ENCODE peak calls at places on chromosomes 7 and 10, in four cellular contexts. One of them, this sample, is unnamed.

GRCh38 chr10:20778008-20778757 is 118.9 kb downstream of the NEBL start:
- DNase-seq in HCT116: no peak
- DNase-seq in H54: no peak
- DNase-seq in ovary: no peak
- DNase-seq in this sample: no peak

GRCh38 chr10:28266449-28267224 is 36.2 kb downstream of the MPP7 start:
- DNase-seq in HCT116: no peak
- DNase-seq in ovary: no peak
- DNase-seq in H54: no peak
- DNase-seq in this sample: no peak

GRCh38 chr7:155594163-155594732 is 47.9 kb upstream of the CNPY1 start:
- DNase-seq in ovary: no peak
- DNase-seq in H54: no peak
- DNase-seq in HCT116: no peak
- DNase-seq in this sample: peak

GRCh38 chr7:1169409-1170368 is 9.7 kb upstream of the ZFAND2A start:
- DNase-seq in H54: no peak
- DNase-seq in HCT116: no peak
- DNase-seq in ovary: peak
- DNase-seq in this sample: peak

GRCh38 chr10:50992356-50992866 is 81.9 kb upstream of the PRKG1 start:
- DNase-seq in H54: no peak
- DNase-seq in HCT116: no peak
- DNase-seq in ovary: no peak
- DNase-seq in this sample: no peak

GRCh38 chr10:52314822-52315552 is 906 bp downstream of the DKK1 start:
- DNase-seq in ovary: no peak
- DNase-seq in H54: no peak
- DNase-seq in HCT116: no peak
- DNase-seq in this sample: no peak

GRCh38 chr10:18607979-18608378 is 43.4 kb downstream of the NSUN6 start:
- DNase-seq in HCT116: no peak
- DNase-seq in ovary: no peak
- DNase-seq in H54: no peak
- DNase-seq in this sample: no peak

GRCh38 chr7:333399-333776 is 43.4 kb downstream of the FOXL3 start:
- DNase-seq in H54: no peak
- DNase-seq in HCT116: no peak
- DNase-seq in ovary: no peak
- DNase-seq in this sample: no peak

GRCh38 chr10:44198780-44199097 is 186.2 kb downstream of the CXCL12 start:
- DNase-seq in H54: no peak
- DNase-seq in ovary: no peak
- DNase-seq in HCT116: no peak
- DNase-seq in this sample: no peak

GRCh38 chr10:89022734-89023133 is 32.1 kb downstream of the FAS start:
- DNase-seq in HCT116: no peak
- DNase-seq in H54: no peak
- DNase-seq in ovary: no peak
- DNase-seq in this sample: no peak

GRCh38 chr10:14325325-14325955 is 5.3 kb downstream of the FRMD4A start:
- DNase-seq in HCT116: peak
- DNase-seq in H54: no peak
- DNase-seq in ovary: no peak
- DNase-seq in this sample: no peak

GRCh38 chr10:17241611-17242333 is 13.7 kb downstream of the VIM start:
- DNase-seq in HCT116: no peak
- DNase-seq in ovary: no peak
- DNase-seq in H54: no peak
- DNase-seq in this sample: no peak

GRCh38 chr7:16130127-16131110 is 290.9 kb downstream of the CRPPA start:
- DNase-seq in HCT116: no peak
- DNase-seq in ovary: no peak
- DNase-seq in H54: no peak
- DNase-seq in this sample: no peak

GRCh38 chr10:19958787-19959186 is 142.6 kb downstream of the PLXDC2 start:
- DNase-seq in H54: no peak
- DNase-seq in ovary: no peak
- DNase-seq in HCT116: no peak
- DNase-seq in this sample: no peak

GRCh38 chr7:24931787-24932186 is 48.2 kb downstream of the OSBPL3 start:
- DNase-seq in ovary: no peak
- DNase-seq in HCT116: no peak
- DNase-seq in H54: no peak
- DNase-seq in this sample: no peak

GRCh38 chr7:21086688-21087087 is 300.0 kb upstream of the SP8 start:
- DNase-seq in ovary: no peak
- DNase-seq in H54: no peak
- DNase-seq in HCT116: no peak
- DNase-seq in this sample: no peak

GRCh38 chr7:92797693-92798092 is 38.7 kb downstream of the CDK6 start:
- DNase-seq in H54: no peak
- DNase-seq in HCT116: no peak
- DNase-seq in ovary: no peak
- DNase-seq in this sample: no peak

GRCh38 chr10:1732501-1733123 is 4.7 kb downstream of the ADARB2 start:
- DNase-seq in ovary: no peak
- DNase-seq in HCT116: no peak
- DNase-seq in H54: no peak
- DNase-seq in this sample: no peak

GRCh38 chr7:20508109-20508508 is 107.4 kb upstream of the ABCB5 start:
- DNase-seq in HCT116: no peak
- DNase-seq in H54: no peak
- DNase-seq in ovary: no peak
- DNase-seq in this sample: no peak

GRCh38 chr10:116769791-116770190 is 27.4 kb upstream of the HSPA12A start:
- DNase-seq in H54: no peak
- DNase-seq in ovary: peak
- DNase-seq in HCT116: no peak
- DNase-seq in this sample: no peak

GRCh38 chr7:101205901-101206664 is 5.2 kb upstream of the MOGAT3 start:
- DNase-seq in ovary: no peak
- DNase-seq in HCT116: no peak
- DNase-seq in H54: no peak
- DNase-seq in this sample: no peak

GRCh38 chr7:142799483-142799882 is 28.7 kb downstream of the PRSS2 start:
- DNase-seq in HCT116: no peak
- DNase-seq in ovary: no peak
- DNase-seq in H54: no peak
- DNase-seq in this sample: no peak

GRCh38 chr7:307970-308369 is 18.0 kb downstream of the FOXL3 start:
- DNase-seq in H54: no peak
- DNase-seq in ovary: no peak
- DNase-seq in HCT116: no peak
- DNase-seq in this sample: no peak

GRCh38 chr10:119079572-119080520 is 771 bp downstream of the EIF3A start:
- DNase-seq in ovary: peak
- DNase-seq in HCT116: peak
- DNase-seq in H54: peak
- DNase-seq in this sample: peak

GRCh38 chr7:15832996-15833395 is 146.5 kb upstream of the MEOX2 start:
- DNase-seq in HCT116: no peak
- DNase-seq in H54: no peak
- DNase-seq in ovary: peak
- DNase-seq in this sample: peak

GRCh38 chr7:126578338-126578737 is 674.4 kb downstream of the GRM8 start:
- DNase-seq in H54: no peak
- DNase-seq in ovary: no peak
- DNase-seq in HCT116: no peak
- DNase-seq in this sample: no peak

GRCh38 chr10:20181408-20181807 is 365.2 kb downstream of the PLXDC2 start:
- DNase-seq in ovary: no peak
- DNase-seq in H54: no peak
- DNase-seq in HCT116: no peak
- DNase-seq in this sample: no peak

GRCh38 chr10:28796606-28797512 is 119.5 kb downstream of the BAMBI start:
- DNase-seq in H54: no peak
- DNase-seq in HCT116: no peak
- DNase-seq in ovary: peak
- DNase-seq in this sample: no peak

DNA sequence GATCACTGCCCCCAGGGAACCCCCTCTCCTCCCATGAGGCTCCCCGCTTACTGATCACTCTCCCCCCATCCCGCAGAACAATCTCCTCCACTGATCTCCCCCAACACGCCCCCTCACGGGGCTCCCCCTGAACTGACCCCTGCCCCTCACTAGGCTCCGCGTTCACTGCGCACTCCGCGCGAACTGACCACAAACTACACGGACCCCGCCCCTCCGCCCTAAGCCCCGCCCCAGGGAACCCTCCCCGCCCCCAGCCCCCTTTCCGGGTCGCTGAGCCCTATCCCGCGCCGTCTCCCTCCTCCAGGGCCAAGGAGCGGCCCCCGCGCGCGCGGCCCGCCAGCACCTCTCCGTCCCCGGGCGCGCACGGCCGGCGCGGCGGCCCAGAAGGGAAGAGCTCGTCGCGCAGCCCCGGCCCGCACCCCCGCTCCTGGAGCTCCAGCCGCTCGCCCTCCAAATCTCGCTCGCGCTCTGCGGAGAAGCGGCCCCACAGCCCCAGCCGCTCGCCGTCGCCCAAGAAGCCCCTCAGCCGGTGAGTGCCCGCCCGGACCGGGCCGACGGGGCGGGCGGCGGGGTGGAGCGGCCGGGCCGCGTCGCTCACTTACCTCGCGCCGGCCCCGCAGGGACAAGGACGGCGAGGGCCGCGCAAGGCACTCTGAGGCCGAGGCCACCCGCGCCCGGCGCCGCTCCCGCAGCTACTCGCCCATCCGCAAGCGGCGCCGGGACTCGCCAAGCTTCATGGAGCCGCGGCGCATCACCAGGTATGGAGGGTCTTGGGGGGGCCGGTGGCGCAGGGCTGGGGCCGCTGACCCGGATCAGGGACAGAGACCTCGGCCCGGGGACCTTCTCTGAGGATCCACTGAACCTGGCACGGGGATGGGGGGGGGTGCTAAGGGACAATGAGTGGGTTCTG is 19.9 kb upstream of the HSPB1 start:
- DNase-seq in H54: no peak
- DNase-seq in HCT116: no peak
- DNase-seq in ovary: peak
- DNase-seq in this sample: no peak
- TF ChIP-seq POLR2A in H54: no peak
- TF ChIP-seq POLR2A in HCT116: peak
- TF ChIP-seq POLR2A in ovary: no peak
- TF ChIP-seq POLR2A in this sample: no peak

DNA sequence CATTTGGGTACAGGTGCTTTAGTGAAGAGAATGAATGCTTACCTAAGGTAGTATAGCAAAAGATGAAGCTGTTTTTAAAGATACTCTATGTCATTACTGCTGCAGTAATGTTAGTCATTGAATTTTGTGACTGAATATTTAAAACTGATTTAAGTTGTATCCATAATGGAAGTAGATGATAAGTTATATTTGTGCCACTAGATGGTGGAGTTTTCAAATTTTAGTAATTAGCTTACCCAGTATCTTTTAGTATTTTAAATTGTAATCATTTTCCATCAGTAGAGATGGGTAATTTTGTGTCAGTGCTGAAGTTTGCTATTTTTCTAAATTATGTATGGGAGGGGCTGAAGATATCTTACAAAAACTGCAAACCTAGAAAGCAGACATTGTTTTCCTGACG is 25.2 kb downstream of the HBP1 start:
- DNase-seq in H54: no peak
- DNase-seq in HCT116: no peak
- DNase-seq in ovary: no peak
- DNase-seq in this sample: no peak
- TF ChIP-seq POLR2A in H54: no peak
- TF ChIP-seq POLR2A in HCT116: no peak
- TF ChIP-seq POLR2A in ovary: no peak
- TF ChIP-seq POLR2A in this sample: no peak

GRCh38 chr7:152436279-152437147 is 710 bp upstream of the KMT2C start:
- DNase-seq in H54: peak
- DNase-seq in HCT116: peak
- DNase-seq in ovary: peak
- DNase-seq in this sample: peak
- TF ChIP-seq POLR2A in H54: peak
- TF ChIP-seq POLR2A in HCT116: peak
- TF ChIP-seq POLR2A in ovary: peak
- TF ChIP-seq POLR2A in this sample: no peak

DNA sequence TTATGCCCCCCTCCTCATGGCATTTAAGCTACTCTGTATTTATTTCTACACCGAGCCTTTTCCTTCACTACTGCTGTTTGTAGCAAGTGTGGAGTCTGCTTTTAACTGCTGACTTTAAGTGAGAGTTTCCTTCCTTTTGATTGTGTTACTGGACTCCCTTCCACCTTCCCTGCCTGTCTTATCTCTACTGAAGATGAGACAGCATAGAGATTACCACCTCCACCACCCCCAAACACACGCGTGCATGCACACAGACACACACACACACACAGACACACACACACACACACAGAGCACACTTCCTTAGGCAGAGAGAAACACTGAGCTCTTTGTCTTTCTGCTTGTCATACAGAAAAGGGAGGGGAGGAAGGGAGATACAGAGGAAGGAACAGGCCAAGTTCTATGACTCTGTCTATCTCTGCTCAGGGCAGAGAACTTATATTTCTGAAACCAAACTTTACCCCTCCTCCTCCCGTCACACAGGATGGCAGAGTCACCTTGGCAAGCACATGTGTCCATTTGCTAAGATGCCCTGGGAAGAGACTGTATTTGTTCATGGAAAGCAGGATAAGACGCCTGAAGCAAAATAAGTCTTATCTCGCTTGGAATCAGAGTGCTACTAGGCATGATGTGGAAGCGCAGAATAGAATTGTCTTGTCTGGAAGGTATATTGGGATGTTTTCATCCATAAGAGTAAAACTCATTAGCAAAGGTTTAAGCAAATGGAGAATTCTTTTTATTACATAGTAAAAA is 81.8 kb upstream of the CAV2 start:
- DNase-seq in HCT116: no peak
- DNase-seq in ovary: no peak
- DNase-seq in H54: no peak
- DNase-seq in this sample: no peak
- TF ChIP-seq POLR2A in HCT116: no peak
- TF ChIP-seq POLR2A in ovary: no peak
- TF ChIP-seq POLR2A in H54: no peak
- TF ChIP-seq POLR2A in this sample: no peak